ENCODE peak calls at places on chromosome 10, in six cellular contexts. Q is erythroblast; A is vagina; M is SHP77; P is stimulated activated CD8-positive, alpha-beta memory T cell treated with anti-CD3 and anti-CD28 coated beads, Interleukin-12 subunit alpha, Interleukin-12 subunit beta, amount 100 ng/mL, for 4 hours; W is stimulated activated CD4-positive, alpha-beta T cell treated with anti-CD3 and anti-CD28 coated beads, Interleukin-1b, Interleukin-23, amount 100 ng/mL, for 1 hour. E is an unnamed sample.

GRCh38 chr10:130191380-130191779 is 55.2 kb downstream of the GLRX3 start:
- DNase-seq in Q (no peak), M (no peak), W (no peak), A (no peak), P (no peak), E (no peak)

GRCh38 chr10:72297281-72297967 is 23.7 kb downstream of the DDIT4 start:
- DNase-seq in P (peak), M (no peak), W (peak), A (no peak), Q (peak), E (no peak)

GRCh38 chr10:118692911-118693310 is 61.9 kb downstream of the CACUL1 start:
- DNase-seq in W (no peak), A (no peak), Q (no peak), M (no peak), P (no peak), E (no peak)

GRCh38 chr10:29805134-29805691 is 170.4 kb upstream of the SVIL start:
- DNase-seq in A (no peak), Q (no peak), P (no peak), M (no peak), W (no peak), E (no peak)

GRCh38 chr10:99976886-99977391 is 32.8 kb downstream of the DNMBP start:
- DNase-seq in M (no peak), A (no peak), W (no peak), P (no peak), Q (no peak), E (no peak)

GRCh38 chr10:79061441-79062315 is 7.1 kb upstream of the ZMIZ1 start:
- DNase-seq in A (no peak), P (no peak), W (no peak), Q (no peak), M (no peak), E (no peak)

GRCh38 chr10:27072436-27073114 is 27.7 kb downstream of the ANKRD26 start:
- DNase-seq in W (no peak), P (no peak), Q (peak), A (no peak), M (no peak), E (no peak)

GRCh38 chr10:101060036-101060950 is 1.5 kb upstream of the KAZALD1 start:
- DNase-seq in M (peak), W (peak), P (peak), A (no peak), Q (peak), E (peak)

GRCh38 chr10:127973810-127974311 is 67.0 kb downstream of the PTPRE start:
- DNase-seq in A (no peak), P (no peak), M (no peak), W (no peak), Q (no peak), E (no peak)

GRCh38 chr10:124903119-124903518 is 38.8 kb upstream of the ZRANB1 start:
- DNase-seq in A (no peak), P (no peak), Q (no peak), M (no peak), W (no peak), E (peak)

GRCh38 chr10:130359711-130360110 is 223.5 kb downstream of the GLRX3 start:
- DNase-seq in P (no peak), M (no peak), Q (no peak), A (no peak), W (no peak), E (no peak)

GRCh38 chr10:122485670-122486069 is 24.3 kb downstream of the HTRA1 start:
- DNase-seq in P (no peak), Q (no peak), W (no peak), A (no peak), M (no peak), E (no peak)

GRCh38 chr10:79244841-79245504 is 102.3 kb upstream of the PPIF start:
- DNase-seq in P (no peak), Q (no peak), W (no peak), A (no peak), M (no peak), E (no peak)

GRCh38 chr10:81873231-81873931 is 1.6 kb upstream of the NRG3 start:
- DNase-seq in Q (no peak), A (no peak), M (no peak), W (no peak), P (no peak), E (no peak)

GRCh38 chr10:55793024-55793423 is 568.0 kb downstream of the ZWINT start:
- DNase-seq in P (no peak), W (no peak), A (no peak), M (no peak), Q (no peak), E (no peak)

GRCh38 chr10:102660891-102661613 is 16.8 kb downstream of the TRIM8 start:
- DNase-seq in P (peak), A (no peak), W (no peak), Q (peak), M (peak), E (peak)

GRCh38 chr10:91856637-91857036 is 52.6 kb downstream of the FGFBP3 start:
- DNase-seq in P (no peak), A (no peak), W (no peak), M (no peak), Q (no peak), E (no peak)

GRCh38 chr10:31074357-31075065 is 42.8 kb upstream of the ZNF438 start:
- DNase-seq in A (no peak), W (no peak), Q (no peak), P (no peak), M (no peak), E (no peak)

GRCh38 chr10:119059557-119059956 is 21.1 kb downstream of the EIF3A start:
- DNase-seq in Q (no peak), P (no peak), M (no peak), A (no peak), W (no peak), E (no peak)

GRCh38 chr10:89080660-89081059 is 90.1 kb downstream of the FAS start:
- DNase-seq in Q (no peak), W (no peak), A (no peak), M (no peak), P (no peak), E (no peak)

GRCh38 chr10:3807928-3808496 is 23.0 kb upstream of the KLF6 start:
- DNase-seq in W (no peak), M (no peak), A (no peak), Q (no peak), P (no peak), E (no peak)

GRCh38 chr10:111079241-111079760 is 2.5 kb downstream of the ADRA2A start:
- DNase-seq in M (no peak), Q (no peak), A (peak), W (no peak), P (no peak), E (no peak)

GRCh38 chr10:6607187-6607586 is 27.1 kb upstream of the PRKCQ start:
- DNase-seq in A (no peak), P (no peak), W (no peak), M (no peak), Q (no peak), E (no peak)

GRCh38 chr10:6788191-6788590 is 208.1 kb upstream of the PRKCQ start:
- DNase-seq in A (no peak), Q (no peak), W (no peak), P (no peak), M (no peak), E (no peak)

GRCh38 chr10:21030096-21030495 is 133.0 kb upstream of the NEBL start:
- DNase-seq in Q (no peak), A (no peak), P (no peak), W (no peak), M (no peak), E (no peak)

GRCh38 chr10:93319855-93320254 is 162.3 kb downstream of the MYOF start:
- DNase-seq in W (no peak), M (no peak), Q (no peak), A (no peak), P (no peak), E (no peak)

E was measured in NCI-H510A treated with DMSO at 0.1 percent for 48 hours.